ENCODE peak calls at places on chromosome 4, in ten cellular contexts. H is HTR-8/SVneo; P is nucleus accumbens; S is NCI-H1930; C is upper lobe of right lung; L is tibial artery; F is GM23248; G is NCI-H82; A is H54; T is stimulated activated naive CD8-positive, alpha-beta T cell treated with anti-CD3 and anti-CD28 coated beads, Interleukin-15, Interleukin-2, amounts not matched to agents 100 U/mL and 50 U/mL, for 24 hours. Y is an unnamed sample.

GRCh38 chr4:5970381-5971076 is 47.7 kb downstream of the C4orf50 start:
- DNase-seq in C (peak; percentile 58), P (no peak), S (no peak), A (no peak), H (no peak), F (no peak), L (peak; percentile 46), G (no peak), T (no peak), Y (no peak)

GRCh38 chr4:169963998-169964397 is 62.2 kb downstream of the MFAP3L start:
- DNase-seq in S (no peak), T (no peak), H (no peak), A (no peak), C (no peak), P (no peak), F (peak; percentile 7), G (no peak), L (no peak), Y (no peak)

GRCh38 chr4:54050214-54050904 is 14.0 kb downstream of the CHIC2 start:
- DNase-seq in A (no peak), S (no peak), L (no peak), G (no peak), T (no peak), F (peak; percentile 41), P (no peak), C (no peak), H (no peak), Y (no peak)

GRCh38 chr4:52983563-52984303 is 121.6 kb downstream of the RASL11B start:
- DNase-seq in S (peak; percentile 58), T (no peak), A (peak; percentile 35), P (no peak), H (peak; percentile 11), G (peak; percentile 80), F (peak; percentile 79), C (no peak), L (no peak), Y (no peak)

GRCh38 chr4:6332042-6332668 is 62.5 kb downstream of the WFS1 start:
- DNase-seq in C (no peak), L (no peak), T (peak; percentile 50), F (peak; percentile 42), G (peak; percentile 49), H (peak; percentile 50), A (peak; percentile 74), P (no peak), S (no peak), Y (no peak)

GRCh38 chr4:3717241-3717640 is 48.9 kb upstream of the ADRA2C start:
- DNase-seq in A (no peak), P (no peak), S (no peak), F (no peak), H (no peak), C (peak; percentile 39), T (no peak), L (no peak), G (no peak), Y (no peak)

GRCh38 chr4:123706961-123707360 is 310.4 kb downstream of the SPRY1 start:
- DNase-seq in T (no peak), C (no peak), P (no peak), F (peak; percentile 26), A (no peak), H (no peak), S (no peak), L (no peak), G (no peak), Y (no peak)

GRCh38 chr4:3239342-3239741 is 9.6 kb upstream of the MSANTD1 start:
- DNase-seq in C (no peak), A (no peak), H (no peak), S (no peak), G (no peak), T (no peak), L (no peak), P (no peak), F (no peak), Y (no peak)

Y was measured in activated T-cell treated with anti-CD3 and anti-CD28 coated beads for 24 hours.